ENCODE peak calls at places on chromosomes 7 and 10, in five cellular contexts. D is stomach; V is CD8-positive, alpha-beta T cell; Y is naive thymus-derived CD4-positive, alpha-beta T cell; Z is body of pancreas. K is an unnamed sample.

GRCh38 chr10:47169631-47170030 is 130.4 kb upstream of the GDF10 start:
- DNase-seq in D (no peak), V (no peak), Y (no peak), Z (no peak), K (no peak)

GRCh38 chr10:75495434-75496190 is 64.2 kb downstream of the LRMDA start:
- DNase-seq in D (no peak), V (no peak), Y (no peak), Z (no peak), K (no peak)

GRCh38 chr10:129343141-129343540 is 123.9 kb upstream of the MGMT start:
- DNase-seq in D (no peak), V (no peak), Y (no peak), Z (no peak), K (no peak)

GRCh38 chr7:94975316-94975715 is 67.9 kb downstream of the PPP1R9A start:
- DNase-seq in D (no peak), V (no peak), Y (no peak), Z (no peak), K (no peak)

GRCh38 chr7:100418930-100419659 is 9.4 kb downstream of the ZCWPW1 start:
- DNase-seq in D (no peak), V (no peak), Y (no peak), Z (no peak), K (no peak)

GRCh38 chr7:40220421-40220911 is 85.7 kb downstream of the SUGCT start:
- DNase-seq in D (no peak), V (no peak), Y (no peak), Z (no peak), K (no peak)

GRCh38 chr10:87618470-87619423 is 40.9 kb upstream of the PAPSS2 start:
- DNase-seq in D (peak; percentile 29), V (no peak), Y (no peak), Z (peak; percentile 70), K (no peak)

GRCh38 chr10:55351431-55351830 is 550.4 kb upstream of the PCDH15 start:
- DNase-seq in D (no peak), V (no peak), Y (no peak), Z (no peak), K (no peak)

GRCh38 chr7:83824214-83824613 is 175.3 kb upstream of the SEMA3E start:
- DNase-seq in D (no peak), V (no peak), Y (no peak), Z (no peak), K (no peak)

GRCh38 chr10:28077889-28078288 is 79.0 kb upstream of the ODAD2 start:
- DNase-seq in D (no peak), V (no peak), Y (no peak), Z (no peak), K (no peak)

GRCh38 chr10:23994459-23995046 is 214.4 kb upstream of the KIAA1217 start:
- DNase-seq in D (peak; percentile 74), V (no peak), Y (no peak), Z (peak; percentile 81), K (no peak)

GRCh38 chr10:129877773-129878371 is 86.2 kb downstream of the EBF3 start:
- DNase-seq in D (no peak), V (peak; percentile 44), Y (peak; percentile 29), Z (no peak), K (peak; percentile 47)

GRCh38 chr7:21454182-21454581 is 26.3 kb downstream of the SP4 start:
- DNase-seq in D (no peak), V (no peak), Y (no peak), Z (no peak), K (no peak)
- H3K9me3 ChIP-seq in D (peaks cover 14% of the 10 kb centered on the region), V (peaks cover 3% of the 10 kb centered on the region), Y (no peaks in the 10 kb centered on the region), Z (no peaks in the 10 kb centered on the region), K (no peaks in the 10 kb centered on the region)

GRCh38 chr7:134732739-134733138 is 46.7 kb upstream of the CALD1 start:
- DNase-seq in D (no peak), V (no peak), Y (no peak), Z (no peak), K (no peak)

GRCh38 chr7:134727711-134728110 is 51.7 kb upstream of the CALD1 start:
- DNase-seq in D (no peak), V (no peak), Y (no peak), Z (no peak), K (no peak)

GRCh38 chr7:134730359-134730758 is 49.1 kb upstream of the CALD1 start:
- DNase-seq in D (no peak), V (no peak), Y (no peak), Z (no peak), K (no peak)

GRCh38 chr7:134731616-134732015 is 47.8 kb upstream of the CALD1 start:
- DNase-seq in D (no peak), V (no peak), Y (no peak), Z (no peak), K (no peak)

GRCh38 chr7:134729895-134730294 is 49.5 kb upstream of the CALD1 start:
- DNase-seq in D (no peak), V (no peak), Y (no peak), Z (no peak), K (no peak)
- H3K4me3 ChIP-seq in D (no peak overlapping the region), V (no peak overlapping the region), Y (no peak overlapping the region), Z (no peak overlapping the region), K (no peak overlapping the region)

DNA sequence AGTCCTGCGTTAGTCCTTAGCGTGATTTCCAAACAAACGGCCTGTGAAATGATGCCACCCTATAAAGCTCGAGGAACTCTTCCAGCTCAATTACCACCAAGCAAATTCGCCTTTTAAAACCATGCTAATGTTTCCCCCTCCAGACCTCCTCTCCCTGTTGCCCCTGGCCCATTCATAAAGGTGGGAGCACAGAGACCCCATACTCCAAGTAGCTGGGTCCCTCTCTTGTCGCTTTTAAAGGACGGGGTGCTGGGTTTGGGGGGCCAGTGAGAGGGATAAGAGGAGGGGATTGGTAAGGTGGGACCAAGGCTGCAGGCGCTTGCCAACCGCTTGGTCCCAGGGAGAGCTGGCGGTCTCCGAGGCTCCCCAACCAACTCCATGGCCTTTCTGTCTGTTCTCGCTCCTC is 1.2 kb downstream of the HMX2 start:
- DNase-seq in D (no peak), V (no peak), Y (no peak), Z (no peak), K (no peak)
- H3K27me3 ChIP-seq in D (peaks cover 95% of the 10 kb centered on the region), V (peaks cover 47% of the 10 kb centered on the region), Y (peaks cover 17% of the 10 kb centered on the region), Z (peaks cover 67% of the 10 kb centered on the region), K (no peaks in the 10 kb centered on the region)

DNA sequence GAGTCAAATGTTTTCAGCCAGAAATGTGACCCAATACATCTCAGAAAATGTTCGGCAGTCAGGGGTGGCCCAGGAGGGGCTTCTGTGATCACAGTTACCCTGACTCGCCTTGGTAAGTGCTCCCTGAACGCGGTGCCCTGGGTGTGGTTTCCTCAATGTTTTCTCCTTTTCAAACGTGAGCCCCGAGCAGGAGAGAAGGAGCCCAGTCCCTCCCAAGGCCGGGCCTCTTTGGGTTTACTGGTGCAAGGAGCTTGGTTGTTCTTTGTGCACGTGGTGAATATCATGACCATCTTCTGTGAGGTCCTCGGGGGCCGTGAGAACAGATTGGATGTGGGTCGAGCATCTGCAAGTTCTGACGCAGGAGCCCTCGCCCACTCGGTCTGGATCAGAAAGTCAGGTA is 55.8 kb upstream of the VIPR2 start:
- DNase-seq in D (no peak), V (no peak), Y (no peak), Z (no peak), K (no peak)
- H3K9me3 ChIP-seq in D (no peaks in the 10 kb centered on the region), V (no peaks in the 10 kb centered on the region), Y (no peaks in the 10 kb centered on the region), Z (no peaks in the 10 kb centered on the region), K (no peaks in the 10 kb centered on the region)

GRCh38 chr7:80134105-80134535 is 511 bp upstream of the GNAI1 start:
- DNase-seq in D (no peak), V (no peak), Y (peak; percentile 19), Z (no peak), K (no peak)
- H3K4me3 ChIP-seq in D (peak overlapping the region; percentile 66), V (no peak overlapping the region), Y (peak overlapping the region; percentile 13), Z (no peak overlapping the region), K (peak overlapping the region; percentile 97)

GRCh38 chr7:31305260-31305659 is 35.3 kb downstream of the NEUROD6 start:
- DNase-seq in D (no peak), V (no peak), Y (no peak), Z (no peak), K (no peak)

GRCh38 chr7:31311465-31312074 is 29.0 kb downstream of the NEUROD6 start:
- DNase-seq in D (no peak), V (no peak), Y (no peak), Z (no peak), K (no peak)

GRCh38 chr7:31308642-31309041 is 31.9 kb downstream of the NEUROD6 start:
- DNase-seq in D (no peak), V (no peak), Y (no peak), Z (no peak), K (no peak)

GRCh38 chr7:31312864-31313263 is 27.7 kb downstream of the NEUROD6 start:
- DNase-seq in D (no peak), V (no peak), Y (no peak), Z (no peak), K (no peak)

DNA sequence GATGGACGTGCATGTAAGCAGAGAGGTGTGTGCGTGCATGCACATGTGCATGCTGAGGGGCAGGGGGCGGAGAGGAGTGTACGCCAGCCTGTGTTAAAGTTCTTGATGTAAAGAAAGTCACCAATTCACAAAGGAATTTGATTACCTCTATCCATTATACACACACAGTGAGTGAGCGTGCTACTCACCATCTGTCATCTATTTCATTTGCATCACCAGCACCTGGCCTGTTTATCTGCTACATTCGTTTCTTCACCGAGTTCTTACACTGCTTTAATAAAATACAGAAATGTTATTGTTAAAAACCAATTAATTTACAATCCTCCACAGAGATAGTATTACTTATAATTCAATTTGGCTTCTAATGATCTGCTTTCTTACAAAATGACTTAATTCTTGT is 32.6 kb downstream of the NEUROD6 start:
- DNase-seq in D (no peak), V (no peak), Y (no peak), Z (no peak), K (no peak)
- H3K27me3 ChIP-seq in D (peaks cover 3% of the 10 kb centered on the region), V (no peaks in the 10 kb centered on the region), Y (no peaks in the 10 kb centered on the region), Z (no peaks in the 10 kb centered on the region), K (no peaks in the 10 kb centered on the region)

GRCh38 chr10:131022981-131023380 is 288.5 kb downstream of the TCERG1L start:
- DNase-seq in D (no peak), V (no peak), Y (no peak), Z (no peak), K (no peak)
- H3K9me3 ChIP-seq in D (no peaks in the 10 kb centered on the region), V (no peaks in the 10 kb centered on the region), Y (no peaks in the 10 kb centered on the region), Z (no peaks in the 10 kb centered on the region), K (no peaks in the 10 kb centered on the region)

DNA sequence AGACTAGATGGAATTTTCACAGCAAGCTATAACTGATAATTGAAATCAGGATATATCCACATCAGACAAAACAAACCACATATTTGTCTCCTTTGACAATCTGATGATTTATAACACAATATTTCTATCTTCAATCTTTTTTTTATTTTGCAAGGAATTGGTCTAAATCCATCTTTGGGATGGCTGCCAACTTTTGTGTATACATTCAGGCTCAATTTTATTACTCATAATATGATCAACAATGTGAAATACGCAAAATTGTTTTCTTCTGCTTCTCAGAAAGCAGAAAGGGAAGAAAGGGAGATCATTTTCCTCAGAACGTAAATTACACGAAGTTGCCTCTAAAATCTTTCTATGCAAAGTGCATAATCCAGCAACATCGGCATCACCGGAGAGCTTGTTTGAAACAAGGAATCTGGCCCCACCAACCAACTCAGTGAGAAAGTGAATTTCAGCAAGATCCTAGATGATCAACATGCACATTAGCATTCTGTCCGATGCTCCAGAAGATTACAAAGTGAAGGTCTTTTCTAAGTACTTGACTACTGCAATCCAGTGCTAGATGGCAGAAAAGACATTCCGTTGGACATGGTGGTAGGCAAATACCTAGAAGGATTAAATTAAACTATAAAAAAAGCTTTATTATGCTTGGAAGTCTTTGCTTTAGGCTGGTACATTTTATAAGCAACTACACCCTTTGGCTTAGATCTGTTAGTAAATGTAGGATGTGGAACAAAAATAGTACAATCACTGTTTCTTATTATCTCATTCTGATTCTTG is 126.3 kb upstream of the RSU1 start:
- DNase-seq in D (no peak), V (no peak), Y (no peak), Z (no peak), K (no peak)
- H3K4me3 ChIP-seq in D (no peak overlapping the region), V (no peak overlapping the region), Y (no peak overlapping the region), Z (no peak overlapping the region), K (no peak overlapping the region)

GRCh38 chr7:115526272-115526671 is 504.3 kb downstream of the TFEC start:
- DNase-seq in D (no peak), V (no peak), Y (no peak), Z (no peak), K (no peak)
- H3K27me3 ChIP-seq in D (no peaks in the 10 kb centered on the region), V (no peaks in the 10 kb centered on the region), Y (no peaks in the 10 kb centered on the region), Z (no peaks in the 10 kb centered on the region), K (no peaks in the 10 kb centered on the region)